ENCODE peak calls at places on chromosomes 7 and 10, in seven cellular contexts. M is H1, N is neuronal stem cell, X is mesendoderm, V is H9, Q is IMR-90, S is mesenchymal stem cell. B is an unnamed sample.

GRCh38 chr7:96246972-96247371 is 74.9 kb downstream of the SLC25A13 start:
- DNase-seq in M (no peak), N (no peak), X (no peak), V (no peak), Q (no peak), S (no peak), B (no peak)

GRCh38 chr7:37015353-37016034 is 291.2 kb upstream of the AOAH start:
- DNase-seq in M (no peak), N (no peak), X (no peak), V (no peak), Q (no peak), S (no peak), B (no peak)

GRCh38 chr7:88795553-88795952 is at the start of gene TEX47:
- DNase-seq in M (no peak), N (no peak), X (no peak), V (no peak), Q (no peak), S (no peak), B (peak)

GRCh38 chr7:140876519-140877248 is 48.0 kb downstream of the BRAF start:
- DNase-seq in M (no peak), N (no peak), X (no peak), V (no peak), Q (peak), S (peak), B (peak)

GRCh38 chr7:2044883-2045471 is 187.8 kb downstream of the MAD1L1 start:
- DNase-seq in M (no peak), N (no peak), X (no peak), V (no peak), Q (no peak), S (no peak), B (no peak)

GRCh38 chr10:116857156-116857555 is 7.9 kb downstream of the ENO4 start:
- DNase-seq in M (no peak), N (no peak), X (no peak), V (no peak), Q (no peak), S (no peak), B (no peak)

GRCh38 chr10:31864834-31865518 is 63.7 kb downstream of the ARHGAP12 start:
- DNase-seq in M (peak), N (no peak), X (peak), V (no peak), Q (peak), S (peak), B (no peak)

GRCh38 chr7:144565586-144565985 is 162.1 kb upstream of the NOBOX start:
- DNase-seq in M (no peak), N (no peak), X (no peak), V (no peak), Q (no peak), S (no peak), B (no peak)

GRCh38 chr7:31253486-31253885 is 87.0 kb downstream of the NEUROD6 start:
- DNase-seq in M (no peak), N (no peak), X (peak), V (no peak), Q (no peak), S (no peak), B (no peak)
- H2BK5ac ChIP-seq in M (no peak), N (no peak), X (no peak), V (no peak), Q (no peak), S (no peak), B (no peak)

GRCh38 chr7:92523110-92523509 is 5.2 kb downstream of the PEX1 start:
- DNase-seq in M (no peak), N (no peak), X (no peak), V (no peak), Q (no peak), S (no peak), B (no peak)
- H2BK5ac ChIP-seq in M (no peak), N (no peak), X (no peak), V (no peak), Q (no peak), S (no peak), B (no peak)

DNA sequence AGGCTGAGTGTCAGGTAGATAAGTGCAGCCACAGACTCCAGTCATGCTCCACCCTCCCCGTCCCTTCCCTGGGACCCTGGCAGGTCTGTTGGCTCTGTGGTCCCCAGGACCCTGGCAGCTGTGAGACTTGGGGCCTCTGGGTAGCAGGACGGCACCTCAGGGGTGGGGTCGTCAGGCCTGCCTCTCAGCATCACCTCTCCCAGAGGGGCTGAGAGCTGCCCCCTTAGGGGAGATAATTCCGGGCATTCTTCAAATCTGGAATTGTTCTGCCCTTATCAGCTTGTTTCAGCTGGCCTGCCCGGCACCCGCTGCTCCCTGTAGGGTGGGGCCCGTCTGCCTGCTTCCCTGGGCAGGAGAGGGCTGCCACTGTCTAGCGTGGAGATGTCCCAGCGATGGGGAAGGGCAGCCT is 23.3 kb downstream of the PODXL start:
- DNase-seq in M (no peak), N (no peak), X (no peak), V (peak), Q (no peak), S (no peak), B (no peak)
- H2BK5ac ChIP-seq in M (peak), N (no peak), X (no peak), V (no peak), Q (no peak), S (no peak), B (no peak)

DNA sequence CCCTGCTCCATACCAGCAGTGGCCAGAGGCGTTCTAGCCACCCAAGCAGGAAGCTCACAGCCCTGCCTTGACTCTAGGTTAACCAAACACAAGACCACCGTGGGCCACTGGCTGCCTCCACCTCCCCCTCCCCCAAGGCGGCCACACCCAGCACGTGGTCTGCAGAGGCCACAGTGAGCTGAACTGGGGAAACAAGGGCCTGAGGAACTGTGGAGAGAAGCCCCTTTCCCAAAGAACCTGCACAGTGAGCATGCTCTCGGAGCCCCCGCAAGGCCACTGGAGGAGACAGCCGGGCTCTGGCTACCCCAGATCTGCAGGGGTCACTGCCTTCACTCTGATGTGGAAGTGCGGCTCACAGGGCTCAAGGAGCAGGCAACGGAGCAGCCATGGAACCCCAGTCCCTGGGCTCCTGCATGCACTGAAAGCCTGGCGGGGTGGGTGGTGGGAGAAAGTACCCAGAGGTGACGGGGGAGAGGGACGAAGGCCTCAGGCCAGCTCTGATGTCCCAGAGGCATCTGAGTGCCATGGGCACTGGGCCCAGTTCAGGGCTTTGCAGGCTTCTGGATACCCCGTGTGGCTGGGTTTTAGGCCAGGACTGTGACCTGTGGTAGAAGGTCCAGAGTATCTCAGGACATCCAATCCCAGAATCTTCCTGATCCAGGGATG is 189.2 kb downstream of the EBF3 start:
- DNase-seq in M (no peak), N (no peak), X (no peak), V (peak), Q (no peak), S (no peak), B (no peak)
- H2BK5ac ChIP-seq in M (no peak), N (no peak), X (no peak), V (no peak), Q (no peak), S (no peak), B (no peak)